ENCODE peak calls at places on chromosome 20, in six cellular contexts. One of them, this sample, is unnamed.

GRCh38 chr20:1377984-1378742 is 14.7 kb downstream of the FKBP1A start:
- DNase-seq in fibroblast of lung: peak
- DNase-seq in LoVo: peak
- DNase-seq in activated B cell treated with CpG ODN at 0.5 μM for 24 hours: no peak
- DNase-seq in osteoblast: no peak
- DNase-seq in left colon: no peak
- DNase-seq in this sample: no peak

GRCh38 chr20:61263084-61263695 is 11.1 kb downstream of the CDH4 start:
- DNase-seq in activated B cell treated with CpG ODN at 0.5 μM for 24 hours: no peak
- DNase-seq in left colon: no peak
- DNase-seq in osteoblast: peak
- DNase-seq in LoVo: no peak
- DNase-seq in fibroblast of lung: no peak
- DNase-seq in this sample: peak

GRCh38 chr20:41650221-41650948 is 32.2 kb upstream of the CHD6 start:
- DNase-seq in fibroblast of lung: no peak
- DNase-seq in left colon: peak
- DNase-seq in activated B cell treated with CpG ODN at 0.5 μM for 24 hours: no peak
- DNase-seq in LoVo: peak
- DNase-seq in osteoblast: no peak
- DNase-seq in this sample: no peak

GRCh38 chr20:43983359-43983758 is 68.7 kb downstream of the TOX2 start:
- DNase-seq in left colon: peak
- DNase-seq in activated B cell treated with CpG ODN at 0.5 μM for 24 hours: no peak
- DNase-seq in LoVo: peak
- DNase-seq in osteoblast: no peak
- DNase-seq in fibroblast of lung: no peak
- DNase-seq in this sample: no peak

GRCh38 chr20:58891686-58892125 is 39.2 kb downstream of the GNAS start:
- DNase-seq in fibroblast of lung: no peak
- DNase-seq in osteoblast: no peak
- DNase-seq in LoVo: peak
- DNase-seq in left colon: peak
- DNase-seq in activated B cell treated with CpG ODN at 0.5 μM for 24 hours: peak
- DNase-seq in this sample: no peak

GRCh38 chr20:11686900-11687543 is 230.7 kb upstream of the BTBD3 start:
- DNase-seq in osteoblast: no peak
- DNase-seq in fibroblast of lung: peak
- DNase-seq in left colon: peak
- DNase-seq in activated B cell treated with CpG ODN at 0.5 μM for 24 hours: no peak
- DNase-seq in LoVo: no peak
- DNase-seq in this sample: peak

GRCh38 chr20:19121463-19121862 is 91.0 kb upstream of the SLC24A3 start:
- DNase-seq in LoVo: no peak
- DNase-seq in fibroblast of lung: no peak
- DNase-seq in osteoblast: no peak
- DNase-seq in activated B cell treated with CpG ODN at 0.5 μM for 24 hours: no peak
- DNase-seq in left colon: peak
- DNase-seq in this sample: no peak

GRCh38 chr20:10516529-10516928 is 81.4 kb downstream of the SLX4IP start:
- DNase-seq in activated B cell treated with CpG ODN at 0.5 μM for 24 hours: no peak
- DNase-seq in LoVo: no peak
- DNase-seq in osteoblast: no peak
- DNase-seq in left colon: no peak
- DNase-seq in fibroblast of lung: no peak
- DNase-seq in this sample: no peak

GRCh38 chr20:47701612-47702011 is 83.7 kb downstream of the SULF2 start:
- DNase-seq in LoVo: no peak
- DNase-seq in left colon: no peak
- DNase-seq in activated B cell treated with CpG ODN at 0.5 μM for 24 hours: no peak
- DNase-seq in osteoblast: no peak
- DNase-seq in fibroblast of lung: peak
- DNase-seq in this sample: no peak

GRCh38 chr20:2149507-2149906 is 47.9 kb downstream of the STK35 start:
- DNase-seq in osteoblast: peak
- DNase-seq in LoVo: no peak
- DNase-seq in activated B cell treated with CpG ODN at 0.5 μM for 24 hours: no peak
- DNase-seq in fibroblast of lung: peak
- DNase-seq in left colon: no peak
- DNase-seq in this sample: peak

GRCh38 chr20:45781391-45781931 is 10.2 kb downstream of the WFDC3 start:
- DNase-seq in osteoblast: peak
- DNase-seq in activated B cell treated with CpG ODN at 0.5 μM for 24 hours: no peak
- DNase-seq in LoVo: no peak
- DNase-seq in fibroblast of lung: peak
- DNase-seq in left colon: no peak
- DNase-seq in this sample: peak

GRCh38 chr20:62303327-62304226 is 780 bp downstream of the ADRM1 start:
- DNase-seq in LoVo: peak
- DNase-seq in activated B cell treated with CpG ODN at 0.5 μM for 24 hours: no peak
- DNase-seq in left colon: peak
- DNase-seq in fibroblast of lung: peak
- DNase-seq in osteoblast: peak
- DNase-seq in this sample: peak

GRCh38 chr20:17735206-17735804 is 35.5 kb downstream of the BANF2 start:
- DNase-seq in left colon: no peak
- DNase-seq in activated B cell treated with CpG ODN at 0.5 μM for 24 hours: no peak
- DNase-seq in LoVo: no peak
- DNase-seq in osteoblast: peak
- DNase-seq in fibroblast of lung: peak
- DNase-seq in this sample: peak

This sample was measured in adipocyte.